ENCODE peak calls at places on chromosome 12, in nine cellular contexts. One of them, this sample, is unnamed.

GRCh38 chr12:22321620-22322019 is 12.9 kb downstream of the ST8SIA1 start:
- DNase-seq in upper lobe of left lung: no peak
- DNase-seq in adrenal gland: peak
- DNase-seq in heart left ventricle: no peak
- DNase-seq in body of pancreas: no peak
- DNase-seq in tibial nerve: no peak
- DNase-seq in lower leg skin: no peak
- DNase-seq in right lobe of liver: no peak
- DNase-seq in ovary: no peak
- DNase-seq in this sample: no peak

GRCh38 chr12:89167986-89168385 is 184.3 kb downstream of the DUSP6 start:
- DNase-seq in tibial nerve: no peak
- DNase-seq in adrenal gland: no peak
- DNase-seq in body of pancreas: no peak
- DNase-seq in heart left ventricle: no peak
- DNase-seq in ovary: no peak
- DNase-seq in right lobe of liver: no peak
- DNase-seq in upper lobe of left lung: no peak
- DNase-seq in lower leg skin: no peak
- DNase-seq in this sample: no peak

GRCh38 chr12:132593938-132594358 is 16.4 kb downstream of the LRCOL1 start:
- DNase-seq in ovary: peak
- DNase-seq in right lobe of liver: peak
- DNase-seq in upper lobe of left lung: peak
- DNase-seq in body of pancreas: peak
- DNase-seq in tibial nerve: peak
- DNase-seq in lower leg skin: peak
- DNase-seq in heart left ventricle: peak
- DNase-seq in adrenal gland: peak
- DNase-seq in this sample: peak

GRCh38 chr12:65673732-65674131 is 150.6 kb upstream of the HMGA2 start:
- DNase-seq in heart left ventricle: no peak
- DNase-seq in body of pancreas: no peak
- DNase-seq in lower leg skin: no peak
- DNase-seq in ovary: no peak
- DNase-seq in upper lobe of left lung: no peak
- DNase-seq in adrenal gland: no peak
- DNase-seq in tibial nerve: no peak
- DNase-seq in right lobe of liver: no peak
- DNase-seq in this sample: no peak

GRCh38 chr12:84924956-84925355 is 12.4 kb upstream of the SLC6A15 start:
- DNase-seq in heart left ventricle: no peak
- DNase-seq in body of pancreas: no peak
- DNase-seq in upper lobe of left lung: no peak
- DNase-seq in ovary: no peak
- DNase-seq in right lobe of liver: no peak
- DNase-seq in adrenal gland: no peak
- DNase-seq in tibial nerve: no peak
- DNase-seq in lower leg skin: no peak
- DNase-seq in this sample: no peak

GRCh38 chr12:57370084-57370483 is 60.8 kb downstream of the R3HDM2 start:
- DNase-seq in body of pancreas: no peak
- DNase-seq in adrenal gland: no peak
- DNase-seq in ovary: no peak
- DNase-seq in heart left ventricle: no peak
- DNase-seq in tibial nerve: no peak
- DNase-seq in right lobe of liver: no peak
- DNase-seq in upper lobe of left lung: no peak
- DNase-seq in lower leg skin: no peak
- DNase-seq in this sample: no peak

GRCh38 chr12:45281994-45282393 is 66.1 kb downstream of the ANO6 start:
- DNase-seq in body of pancreas: no peak
- DNase-seq in right lobe of liver: no peak
- DNase-seq in lower leg skin: no peak
- DNase-seq in heart left ventricle: no peak
- DNase-seq in tibial nerve: no peak
- DNase-seq in ovary: no peak
- DNase-seq in upper lobe of left lung: no peak
- DNase-seq in adrenal gland: no peak
- DNase-seq in this sample: no peak

GRCh38 chr12:93048646-93049045 is 119.6 kb upstream of the EEA1 start:
- DNase-seq in adrenal gland: no peak
- DNase-seq in lower leg skin: no peak
- DNase-seq in right lobe of liver: no peak
- DNase-seq in ovary: no peak
- DNase-seq in body of pancreas: no peak
- DNase-seq in heart left ventricle: no peak
- DNase-seq in tibial nerve: no peak
- DNase-seq in upper lobe of left lung: no peak
- DNase-seq in this sample: no peak

GRCh38 chr12:45148017-45148416 is 67.9 kb upstream of the ANO6 start:
- DNase-seq in heart left ventricle: no peak
- DNase-seq in upper lobe of left lung: no peak
- DNase-seq in tibial nerve: no peak
- DNase-seq in adrenal gland: no peak
- DNase-seq in ovary: no peak
- DNase-seq in body of pancreas: no peak
- DNase-seq in lower leg skin: no peak
- DNase-seq in right lobe of liver: no peak
- DNase-seq in this sample: no peak

GRCh38 chr12:11672361-11672760 is 22.9 kb downstream of the ETV6 start:
- DNase-seq in adrenal gland: no peak
- DNase-seq in heart left ventricle: no peak
- DNase-seq in upper lobe of left lung: no peak
- DNase-seq in lower leg skin: no peak
- DNase-seq in right lobe of liver: no peak
- DNase-seq in ovary: no peak
- DNase-seq in tibial nerve: no peak
- DNase-seq in body of pancreas: no peak
- DNase-seq in this sample: no peak

GRCh38 chr12:72471806-72472205 is 199.6 kb downstream of the TRHDE start:
- DNase-seq in ovary: no peak
- DNase-seq in lower leg skin: no peak
- DNase-seq in tibial nerve: no peak
- DNase-seq in upper lobe of left lung: no peak
- DNase-seq in body of pancreas: no peak
- DNase-seq in heart left ventricle: no peak
- DNase-seq in right lobe of liver: no peak
- DNase-seq in adrenal gland: no peak
- DNase-seq in this sample: no peak

GRCh38 chr12:72476301-72476700 is 204.1 kb downstream of the TRHDE start:
- DNase-seq in right lobe of liver: no peak
- DNase-seq in ovary: no peak
- DNase-seq in adrenal gland: no peak
- DNase-seq in tibial nerve: no peak
- DNase-seq in heart left ventricle: no peak
- DNase-seq in lower leg skin: no peak
- DNase-seq in body of pancreas: no peak
- DNase-seq in upper lobe of left lung: no peak
- DNase-seq in this sample: no peak

GRCh38 chr12:72467985-72468384 is 195.8 kb downstream of the TRHDE start:
- DNase-seq in ovary: no peak
- DNase-seq in tibial nerve: no peak
- DNase-seq in upper lobe of left lung: no peak
- DNase-seq in lower leg skin: no peak
- DNase-seq in right lobe of liver: no peak
- DNase-seq in body of pancreas: no peak
- DNase-seq in heart left ventricle: no peak
- DNase-seq in adrenal gland: no peak
- DNase-seq in this sample: no peak

GRCh38 chr12:72468505-72468904 is 196.3 kb downstream of the TRHDE start:
- DNase-seq in heart left ventricle: no peak
- DNase-seq in ovary: no peak
- DNase-seq in tibial nerve: no peak
- DNase-seq in lower leg skin: no peak
- DNase-seq in body of pancreas: peak
- DNase-seq in right lobe of liver: no peak
- DNase-seq in upper lobe of left lung: no peak
- DNase-seq in adrenal gland: no peak
- DNase-seq in this sample: no peak

DNA sequence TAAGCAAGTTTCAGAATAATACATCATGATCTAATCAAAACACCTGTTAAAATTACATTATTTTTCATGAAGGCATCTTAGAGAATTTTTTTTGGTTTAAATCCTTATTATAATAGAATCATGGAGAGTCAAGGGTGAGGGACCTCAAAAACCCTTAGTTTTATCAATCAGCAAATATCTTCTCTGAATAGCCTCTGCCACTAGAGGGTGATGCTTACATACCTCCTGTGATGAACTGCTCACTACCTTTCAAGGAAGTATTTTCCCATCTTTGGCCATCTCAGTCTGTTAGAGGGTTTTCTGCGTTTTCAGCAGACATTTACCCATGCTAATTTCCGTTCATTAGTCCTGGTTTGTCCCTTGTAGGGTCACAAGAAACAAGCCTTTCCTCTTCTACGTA is 200.2 kb downstream of the TRHDE start:
- DNase-seq in tibial nerve: no peak
- DNase-seq in ovary: no peak
- DNase-seq in right lobe of liver: no peak
- DNase-seq in lower leg skin: no peak
- DNase-seq in upper lobe of left lung: no peak
- DNase-seq in body of pancreas: no peak
- DNase-seq in heart left ventricle: no peak
- DNase-seq in adrenal gland: no peak
- DNase-seq in this sample: no peak
- TF ChIP-seq CTCF in tibial nerve: no peak
- TF ChIP-seq CTCF in ovary: no peak
- TF ChIP-seq CTCF in right lobe of liver: no peak
- TF ChIP-seq CTCF in lower leg skin: no peak
- TF ChIP-seq CTCF in upper lobe of left lung: no peak
- TF ChIP-seq CTCF in body of pancreas: peak
- TF ChIP-seq CTCF in heart left ventricle: no peak
- TF ChIP-seq CTCF in adrenal gland: no peak
- TF ChIP-seq CTCF in this sample: no peak

DNA sequence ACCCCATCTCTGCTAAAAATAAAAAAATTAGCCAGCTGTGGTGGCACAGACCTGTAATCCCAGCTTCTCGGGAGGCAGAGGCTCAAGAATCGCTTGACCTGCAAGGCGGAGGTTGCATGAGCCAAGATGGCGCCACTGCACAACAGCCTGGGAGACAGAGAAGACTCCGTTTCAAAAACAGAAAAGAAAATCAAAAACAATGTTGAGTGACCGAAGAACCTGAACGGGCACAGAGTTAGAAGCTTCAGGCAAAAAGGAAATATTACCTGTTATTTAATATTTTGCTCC is 3.5 kb downstream of the GLT1D1 start:
- DNase-seq in heart left ventricle: no peak
- DNase-seq in body of pancreas: no peak
- DNase-seq in lower leg skin: no peak
- DNase-seq in ovary: no peak
- DNase-seq in upper lobe of left lung: no peak
- DNase-seq in right lobe of liver: no peak
- DNase-seq in adrenal gland: no peak
- DNase-seq in tibial nerve: no peak
- DNase-seq in this sample: no peak
- H3K4me3 ChIP-seq in heart left ventricle: no peak
- H3K4me3 ChIP-seq in body of pancreas: no peak
- H3K4me3 ChIP-seq in lower leg skin: no peak
- H3K4me3 ChIP-seq in ovary: no peak
- H3K4me3 ChIP-seq in upper lobe of left lung: no peak
- H3K4me3 ChIP-seq in right lobe of liver: no peak
- H3K4me3 ChIP-seq in adrenal gland: no peak
- H3K4me3 ChIP-seq in tibial nerve: no peak
- H3K4me3 ChIP-seq in this sample: no peak

DNA sequence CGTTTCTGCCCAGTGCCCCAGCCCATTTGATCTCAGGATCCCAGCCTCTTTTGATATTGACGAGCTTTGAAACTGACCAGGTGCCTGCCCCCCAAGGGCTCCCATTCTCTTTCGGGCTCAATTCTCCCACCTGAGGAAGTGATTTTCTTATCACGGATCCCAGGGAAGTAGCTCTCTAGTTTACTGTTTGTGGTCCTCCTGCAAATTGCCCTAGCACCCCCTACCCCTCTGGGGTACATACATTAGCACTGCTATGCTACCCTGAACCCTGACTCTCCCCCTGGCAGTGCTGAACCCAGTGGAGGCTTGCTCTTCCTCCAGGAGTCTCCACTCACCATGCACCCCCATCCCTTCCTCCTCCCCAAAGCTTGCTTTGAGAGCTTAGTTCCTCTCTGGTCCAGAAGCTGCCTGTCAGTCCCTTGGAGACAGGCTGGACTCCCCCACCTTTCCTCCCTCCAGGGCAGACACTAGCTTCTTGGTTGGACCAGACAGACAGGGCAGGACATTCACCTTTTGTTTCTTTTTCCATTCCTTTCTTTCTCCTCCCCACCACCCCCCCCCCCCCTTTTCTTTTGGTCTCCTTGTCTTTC is 4.4 kb upstream of the TBX3 start:
- DNase-seq in lower leg skin: no peak
- DNase-seq in upper lobe of left lung: no peak
- DNase-seq in adrenal gland: no peak
- DNase-seq in tibial nerve: no peak
- DNase-seq in right lobe of liver: no peak
- DNase-seq in ovary: no peak
- DNase-seq in body of pancreas: no peak
- DNase-seq in heart left ventricle: no peak
- DNase-seq in this sample: no peak
- TF ChIP-seq POLR2A in lower leg skin: no peak
- TF ChIP-seq POLR2A in upper lobe of left lung: no peak
- TF ChIP-seq POLR2A in adrenal gland: no peak
- TF ChIP-seq POLR2A in tibial nerve: no peak
- TF ChIP-seq POLR2A in right lobe of liver: no peak
- TF ChIP-seq POLR2A in ovary: no peak
- TF ChIP-seq POLR2A in body of pancreas: no peak
- TF ChIP-seq POLR2A in heart left ventricle: no peak
- TF ChIP-seq POLR2A in this sample: no peak

GRCh38 chr12:26058818-26059217 is 66.0 kb downstream of the BHLHE41 start:
- DNase-seq in ovary: no peak
- DNase-seq in right lobe of liver: no peak
- DNase-seq in heart left ventricle: no peak
- DNase-seq in upper lobe of left lung: no peak
- DNase-seq in adrenal gland: no peak
- DNase-seq in lower leg skin: no peak
- DNase-seq in body of pancreas: no peak
- DNase-seq in tibial nerve: no peak
- DNase-seq in this sample: no peak

GRCh38 chr12:26062006-26062405 is 62.8 kb downstream of the BHLHE41 start:
- DNase-seq in body of pancreas: no peak
- DNase-seq in lower leg skin: no peak
- DNase-seq in adrenal gland: no peak
- DNase-seq in right lobe of liver: no peak
- DNase-seq in tibial nerve: no peak
- DNase-seq in heart left ventricle: no peak
- DNase-seq in upper lobe of left lung: no peak
- DNase-seq in ovary: no peak
- DNase-seq in this sample: no peak

GRCh38 chr12:26056335-26056734 is 68.5 kb downstream of the BHLHE41 start:
- DNase-seq in tibial nerve: no peak
- DNase-seq in upper lobe of left lung: no peak
- DNase-seq in lower leg skin: no peak
- DNase-seq in right lobe of liver: no peak
- DNase-seq in heart left ventricle: no peak
- DNase-seq in body of pancreas: peak
- DNase-seq in adrenal gland: no peak
- DNase-seq in ovary: no peak
- DNase-seq in this sample: no peak

GRCh38 chr12:26055087-26055486 is 69.8 kb downstream of the BHLHE41 start:
- DNase-seq in heart left ventricle: no peak
- DNase-seq in lower leg skin: no peak
- DNase-seq in ovary: no peak
- DNase-seq in body of pancreas: no peak
- DNase-seq in right lobe of liver: no peak
- DNase-seq in tibial nerve: no peak
- DNase-seq in upper lobe of left lung: no peak
- DNase-seq in adrenal gland: peak
- DNase-seq in this sample: no peak

GRCh38 chr12:26058308-26058707 is 66.5 kb downstream of the BHLHE41 start:
- DNase-seq in body of pancreas: no peak
- DNase-seq in upper lobe of left lung: no peak
- DNase-seq in right lobe of liver: no peak
- DNase-seq in tibial nerve: no peak
- DNase-seq in lower leg skin: no peak
- DNase-seq in adrenal gland: no peak
- DNase-seq in ovary: no peak
- DNase-seq in heart left ventricle: no peak
- DNase-seq in this sample: no peak
- TF ChIP-seq CTCF in body of pancreas: no peak
- TF ChIP-seq CTCF in upper lobe of left lung: no peak
- TF ChIP-seq CTCF in right lobe of liver: no peak
- TF ChIP-seq CTCF in tibial nerve: no peak
- TF ChIP-seq CTCF in lower leg skin: no peak
- TF ChIP-seq CTCF in adrenal gland: no peak
- TF ChIP-seq CTCF in ovary: no peak
- TF ChIP-seq CTCF in heart left ventricle: no peak
- TF ChIP-seq CTCF in this sample: no peak

This sample was measured in testis.